ENCODE peak calls at places on chromosome 17, in seven cellular contexts. U is cardiac fibroblast, R is GM12865, N is prostate gland, F is ascending aorta, C is suprapubic skin, S is IMR-90. O is an unnamed sample.

GRCh38 chr17:69523252-69523861 is 108.9 kb downstream of the MAP2K6 start:
- DNase-seq in U (peak), R (peak), N (peak), F (peak), C (no peak), S (peak), O (peak)

GRCh38 chr17:14143678-14144077 is 74.4 kb downstream of the COX10 start:
- DNase-seq in U (no peak), R (no peak), N (no peak), F (no peak), C (no peak), S (peak), O (no peak)

GRCh38 chr17:69485126-69485724 is 70.7 kb downstream of the MAP2K6 start:
- DNase-seq in U (peak), R (no peak), N (no peak), F (no peak), C (no peak), S (no peak), O (no peak)

GRCh38 chr17:81702934-81703746 is at the start of gene MRPL12:
- DNase-seq in U (peak), R (peak), N (peak), F (peak), C (peak), S (peak), O (peak)

GRCh38 chr17:63537991-63538692 is 12.1 kb upstream of the DCAF7 start:
- DNase-seq in U (no peak), R (no peak), N (no peak), F (no peak), C (peak), S (no peak), O (no peak)

GRCh38 chr17:65902831-65903549 is 288.9 kb downstream of the CEP112 start:
- DNase-seq in U (no peak), R (no peak), N (no peak), F (no peak), C (no peak), S (no peak), O (peak)

GRCh38 chr17:73089322-73089721 is 3.2 kb downstream of the SLC39A11 start:
- DNase-seq in U (no peak), R (no peak), N (no peak), F (no peak), C (no peak), S (no peak), O (no peak)

GRCh38 chr17:82461827-82462524 is 3.4 kb downstream of the NARF start:
- DNase-seq in U (no peak), R (no peak), N (no peak), F (no peak), C (no peak), S (no peak), O (no peak)

GRCh38 chr17:76734080-76734840 is 2.9 kb downstream of the SRSF2 start:
- DNase-seq in U (peak), R (peak), N (no peak), F (no peak), C (no peak), S (peak), O (peak)

GRCh38 chr17:8019665-8020064 is 17.2 kb downstream of the GUCY2D start:
- DNase-seq in U (peak), R (peak), N (no peak), F (peak), C (no peak), S (peak), O (no peak)

GRCh38 chr17:36791150-36791653 is 146.1 kb upstream of the LHX1 start:
- DNase-seq in U (no peak), R (no peak), N (no peak), F (no peak), C (peak), S (no peak), O (no peak)

GRCh38 chr17:78806451-78806850 is 24.4 kb upstream of the CYTH1 start:
- DNase-seq in U (no peak), R (no peak), N (no peak), F (no peak), C (no peak), S (no peak), O (no peak)

GRCh38 chr17:81567191-81567590 is 15.0 kb upstream of the FAAP100 start:
- DNase-seq in U (no peak), R (no peak), N (no peak), F (no peak), C (no peak), S (no peak), O (no peak)

GRCh38 chr17:69512946-69513345 is 98.4 kb downstream of the MAP2K6 start:
- DNase-seq in U (no peak), R (no peak), N (no peak), F (no peak), C (no peak), S (no peak), O (no peak)

GRCh38 chr17:51154176-51154575 is 817 bp downstream of the NME1 start:
- DNase-seq in U (no peak), R (peak), N (no peak), F (no peak), C (no peak), S (peak), O (peak)

GRCh38 chr17:55159251-55159650 is 105.5 kb upstream of the HLF start:
- DNase-seq in U (no peak), R (no peak), N (no peak), F (no peak), C (no peak), S (peak), O (peak)

GRCh38 chr17:48908853-48909394 is 717 bp downstream of the UBE2Z start:
- DNase-seq in U (peak), R (peak), N (peak), F (peak), C (peak), S (peak), O (peak)

DNA sequence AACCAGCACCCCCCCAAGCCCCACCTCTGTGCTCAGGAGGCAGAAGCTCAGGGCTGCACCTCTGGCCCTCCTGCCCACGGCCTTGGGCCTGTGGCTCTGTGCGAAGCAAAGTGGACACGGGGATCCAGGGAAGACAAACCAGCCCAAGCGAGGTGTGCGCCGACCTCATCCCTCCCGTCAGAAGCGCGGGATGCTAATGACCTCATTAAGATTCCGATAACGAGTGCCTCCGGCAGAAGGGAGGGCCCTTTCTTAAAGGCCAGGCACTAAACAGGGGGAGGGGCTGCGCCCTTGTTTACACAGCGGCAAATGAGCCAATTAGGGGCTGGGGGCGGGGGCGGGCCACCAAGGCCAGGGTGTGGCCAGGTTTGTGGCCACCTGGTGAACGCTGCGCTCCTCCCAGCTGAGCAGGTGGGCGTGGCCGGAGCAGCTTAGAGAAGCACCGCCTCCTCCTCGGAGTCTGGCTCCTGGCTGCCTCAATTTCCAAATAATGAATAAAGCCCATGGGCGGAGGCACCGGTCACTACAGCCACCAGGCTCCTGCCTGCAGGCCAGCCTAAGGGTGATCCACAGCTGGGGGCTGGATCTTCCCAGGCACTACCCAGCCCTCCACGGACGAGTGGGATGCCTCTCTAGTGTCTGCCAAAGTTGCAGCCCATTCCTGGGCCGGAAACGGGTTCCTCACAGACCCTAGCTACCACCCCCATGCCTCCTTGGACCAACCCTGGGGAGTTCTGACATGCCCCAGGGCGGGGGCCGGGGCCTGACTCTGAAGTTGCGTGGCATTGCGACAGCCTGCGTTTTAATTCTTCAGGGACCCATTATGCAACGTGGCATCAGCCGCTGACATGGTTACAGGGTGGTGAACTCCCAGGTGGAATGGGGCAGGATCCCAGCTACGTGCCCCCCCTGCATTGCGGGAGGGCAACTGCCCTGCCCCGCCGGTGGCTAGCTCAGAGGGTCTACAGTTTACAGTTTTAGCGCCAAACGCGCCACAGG is 3.0 kb downstream of the CBX4 start:
- DNase-seq in U (no peak), R (no peak), N (peak), F (no peak), C (no peak), S (peak), O (peak)
- H3K4me3 ChIP-seq in U (peak), R (peak), N (peak), F (peak), C (peak), S (peak), O (peak)

DNA sequence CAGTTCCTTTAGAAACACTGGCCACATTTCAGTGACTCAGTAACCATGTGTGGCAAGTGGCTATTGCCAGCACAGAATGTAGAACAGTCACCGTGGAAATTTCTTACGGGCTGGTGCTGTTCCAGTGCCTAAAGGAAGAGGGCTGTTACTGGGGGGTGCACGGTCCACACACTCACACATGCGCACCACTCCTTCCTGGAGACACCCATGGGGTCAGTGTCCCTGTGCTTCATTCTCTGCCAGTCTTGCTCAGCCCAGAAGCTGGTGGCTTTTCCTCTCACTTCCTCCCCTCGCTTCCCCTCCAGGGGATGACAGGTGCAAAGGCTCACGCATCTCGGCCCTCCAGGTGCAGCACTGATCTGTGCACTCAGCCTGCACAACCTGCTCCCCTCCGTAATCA is 115.6 kb downstream of the CCDC182 start:
- DNase-seq in U (no peak), R (peak), N (no peak), F (no peak), C (peak), S (no peak), O (no peak)
- TF ChIP-seq CTCF in U (no peak), R (no peak), N (no peak), F (no peak), C (no peak), S (no peak), O (no peak)

DNA sequence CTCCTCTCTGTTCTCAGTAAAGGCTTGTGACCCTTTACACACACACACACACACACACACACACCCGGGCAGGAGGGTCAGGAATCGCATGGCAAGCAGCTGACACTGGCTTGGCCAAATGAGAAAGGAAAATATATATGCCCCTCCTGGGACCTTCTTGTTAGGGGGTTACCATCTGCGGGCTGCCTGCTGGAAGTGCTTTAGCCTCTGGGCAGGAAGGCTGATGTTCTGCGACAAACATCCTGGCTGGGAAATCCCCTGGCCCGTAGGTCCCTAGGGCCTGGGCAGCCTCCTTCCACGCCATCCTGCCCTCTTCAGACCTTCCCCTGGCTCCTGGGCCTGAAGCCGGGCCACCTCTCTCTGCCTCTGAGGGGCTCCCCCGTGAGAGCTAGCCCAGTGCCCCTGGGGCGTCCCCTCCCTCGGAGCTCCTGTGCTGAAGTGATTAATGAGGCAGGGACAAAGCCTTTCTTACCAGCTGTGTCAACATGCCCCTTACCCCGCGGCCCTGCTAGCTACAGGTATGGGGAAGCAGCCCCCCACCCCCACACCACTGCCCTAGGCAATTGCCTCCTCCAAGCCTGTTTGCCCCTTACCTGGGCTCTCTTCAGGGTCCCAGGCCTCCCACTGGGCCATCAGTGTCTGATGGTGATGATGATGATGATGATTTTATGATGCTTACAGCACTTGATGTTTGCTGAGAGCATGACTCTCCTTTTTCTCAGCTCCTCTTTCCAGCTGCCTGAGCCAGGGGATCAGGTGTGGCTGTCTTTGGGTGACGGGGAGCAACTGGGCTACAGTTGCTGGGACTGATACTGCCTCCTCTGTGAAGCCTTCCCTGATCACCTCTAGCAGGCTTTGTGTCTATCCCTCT is 32.8 kb upstream of the ETV4 start:
- DNase-seq in U (peak), R (peak), N (no peak), F (no peak), C (no peak), S (peak), O (peak)
- H3K4me3 ChIP-seq in U (no peak), R (no peak), N (no peak), F (no peak), C (no peak), S (no peak), O (no peak)

GRCh38 chr17:16352838-16353701 is at the start of gene CENPV:
- DNase-seq in U (peak), R (peak), N (peak), F (peak), C (peak), S (peak), O (peak)
- TF ChIP-seq CTCF in U (no peak), R (peak), N (no peak), F (no peak), C (no peak), S (peak), O (no peak)

GRCh38 chr17:74646231-74646630 is 22.7 kb upstream of the CD300E start:
- DNase-seq in U (peak), R (peak), N (no peak), F (no peak), C (no peak), S (no peak), O (no peak)

GRCh38 chr17:74642995-74643394 is 19.5 kb upstream of the CD300E start:
- DNase-seq in U (no peak), R (no peak), N (no peak), F (no peak), C (no peak), S (no peak), O (no peak)

GRCh38 chr17:74643826-74644225 is 20.3 kb upstream of the CD300E start:
- DNase-seq in U (no peak), R (no peak), N (no peak), F (no peak), C (no peak), S (no peak), O (no peak)

GRCh38 chr17:74644419-74644818 is 20.9 kb upstream of the CD300E start:
- DNase-seq in U (no peak), R (no peak), N (no peak), F (no peak), C (no peak), S (no peak), O (no peak)

GRCh38 chr17:74645010-74645409 is 21.5 kb upstream of the CD300E start:
- DNase-seq in U (no peak), R (no peak), N (no peak), F (no peak), C (no peak), S (no peak), O (no peak)
- H3K4me3 ChIP-seq in U (no peak), R (no peak), N (no peak), F (no peak), C (no peak), S (no peak), O (no peak)

GRCh38 chr17:18948476-18949006 is 3.4 kb upstream of the SLC5A10 start:
- DNase-seq in U (no peak), R (no peak), N (no peak), F (no peak), C (no peak), S (no peak), O (no peak)

GRCh38 chr17:18949566-18949965 is 2.4 kb upstream of the SLC5A10 start:
- DNase-seq in U (peak), R (no peak), N (no peak), F (no peak), C (no peak), S (peak), O (peak)

GRCh38 chr17:18947866-18948265 is 4.1 kb upstream of the SLC5A10 start:
- DNase-seq in U (no peak), R (no peak), N (no peak), F (no peak), C (no peak), S (no peak), O (no peak)

GRCh38 chr17:18944646-18945045 is 7.3 kb upstream of the SLC5A10 start:
- DNase-seq in U (no peak), R (no peak), N (no peak), F (no peak), C (peak), S (no peak), O (no peak)

GRCh38 chr17:18946536-18946935 is 5.4 kb upstream of the SLC5A10 start:
- DNase-seq in U (no peak), R (no peak), N (no peak), F (no peak), C (no peak), S (peak), O (no peak)
- TF ChIP-seq CTCF in U (no peak), R (no peak), N (no peak), F (no peak), C (no peak), S (no peak), O (no peak)

O was measured in fibroblast of lung.